ENCODE peak calls at places on chromosomes 4 and X, in ten cellular contexts. One of them, this sample, is unnamed.
A peak's percentile ranks its signal among the peaks of the same experiment; 100 is the strongest.

GRCh38 chr4:122710434-122711308 is 21.8 kb upstream of the BBS12 start:
- DNase-seq in nephron progenitor cell: no peak
- DNase-seq in uterus: no peak
- DNase-seq in dorsolateral prefrontal cortex: no peak
- DNase-seq in activated CD8-positive, alpha-beta T cell treated with anti-CD3 and anti-CD28 coated beads for 36 hours: peak; percentile 54
- DNase-seq in Peyer's patch: no peak
- DNase-seq in ascending aorta: no peak
- DNase-seq in fibroblast of mammary gland: peak; percentile 49
- DNase-seq in GM06990: peak; percentile 36
- DNase-seq in cardiac muscle cell: peak; percentile 24
- DNase-seq in this sample: no peak

GRCh38 chr4:131304686-131305085 is 1844.4 kb upstream of the PCDH10 start:
- DNase-seq in nephron progenitor cell: no peak
- DNase-seq in uterus: no peak
- DNase-seq in dorsolateral prefrontal cortex: no peak
- DNase-seq in activated CD8-positive, alpha-beta T cell treated with anti-CD3 and anti-CD28 coated beads for 36 hours: no peak
- DNase-seq in Peyer's patch: no peak
- DNase-seq in ascending aorta: no peak
- DNase-seq in fibroblast of mammary gland: no peak
- DNase-seq in GM06990: no peak
- DNase-seq in cardiac muscle cell: no peak
- DNase-seq in this sample: no peak

GRCh38 chr4:105058177-105058812 is 88.4 kb upstream of the TET2 start:
- DNase-seq in nephron progenitor cell: no peak
- DNase-seq in uterus: no peak
- DNase-seq in dorsolateral prefrontal cortex: no peak
- DNase-seq in activated CD8-positive, alpha-beta T cell treated with anti-CD3 and anti-CD28 coated beads for 36 hours: no peak
- DNase-seq in Peyer's patch: no peak
- DNase-seq in ascending aorta: no peak
- DNase-seq in fibroblast of mammary gland: peak; percentile 49
- DNase-seq in GM06990: peak; percentile 64
- DNase-seq in cardiac muscle cell: peak; percentile 55
- DNase-seq in this sample: no peak

GRCh38 chr4:154838694-154839093 is 57.6 kb downstream of the RBM46 start:
- DNase-seq in nephron progenitor cell: no peak
- DNase-seq in uterus: no peak
- DNase-seq in dorsolateral prefrontal cortex: no peak
- DNase-seq in activated CD8-positive, alpha-beta T cell treated with anti-CD3 and anti-CD28 coated beads for 36 hours: no peak
- DNase-seq in Peyer's patch: no peak
- DNase-seq in ascending aorta: no peak
- DNase-seq in fibroblast of mammary gland: no peak
- DNase-seq in GM06990: no peak
- DNase-seq in cardiac muscle cell: no peak
- DNase-seq in this sample: no peak

GRCh38 chr4:86959588-86960500 is 25.0 kb downstream of the AFF1 start:
- DNase-seq in nephron progenitor cell: peak; percentile 26
- DNase-seq in uterus: no peak
- DNase-seq in dorsolateral prefrontal cortex: no peak
- DNase-seq in activated CD8-positive, alpha-beta T cell treated with anti-CD3 and anti-CD28 coated beads for 36 hours: no peak
- DNase-seq in Peyer's patch: no peak
- DNase-seq in ascending aorta: no peak
- DNase-seq in fibroblast of mammary gland: no peak
- DNase-seq in GM06990: no peak
- DNase-seq in cardiac muscle cell: no peak
- DNase-seq in this sample: no peak

GRCh38 chrX:150482537-150483217 is 85.7 kb upstream of the MTM1 start:
- DNase-seq in nephron progenitor cell: no peak
- DNase-seq in uterus: no peak
- DNase-seq in dorsolateral prefrontal cortex: no peak
- DNase-seq in activated CD8-positive, alpha-beta T cell treated with anti-CD3 and anti-CD28 coated beads for 36 hours: peak; percentile 77
- DNase-seq in Peyer's patch: no peak
- DNase-seq in ascending aorta: no peak
- DNase-seq in fibroblast of mammary gland: peak; percentile 70
- DNase-seq in GM06990: no peak
- DNase-seq in cardiac muscle cell: peak; percentile 32
- DNase-seq in this sample: no peak

GRCh38 chr4:98232202-98232601 is 29.0 kb upstream of the RAP1GDS1 start:
- DNase-seq in nephron progenitor cell: no peak
- DNase-seq in uterus: no peak
- DNase-seq in dorsolateral prefrontal cortex: no peak
- DNase-seq in activated CD8-positive, alpha-beta T cell treated with anti-CD3 and anti-CD28 coated beads for 36 hours: peak; percentile 7
- DNase-seq in Peyer's patch: no peak
- DNase-seq in ascending aorta: no peak
- DNase-seq in fibroblast of mammary gland: peak; percentile 46
- DNase-seq in GM06990: no peak
- DNase-seq in cardiac muscle cell: peak; percentile 29
- DNase-seq in this sample: no peak

GRCh38 chrX:148556498-148556897 is 56.1 kb downstream of the AFF2 start:
- DNase-seq in nephron progenitor cell: no peak
- DNase-seq in uterus: no peak
- DNase-seq in dorsolateral prefrontal cortex: no peak
- DNase-seq in activated CD8-positive, alpha-beta T cell treated with anti-CD3 and anti-CD28 coated beads for 36 hours: no peak
- DNase-seq in Peyer's patch: no peak
- DNase-seq in ascending aorta: no peak
- DNase-seq in fibroblast of mammary gland: no peak
- DNase-seq in GM06990: no peak
- DNase-seq in cardiac muscle cell: no peak
- DNase-seq in this sample: no peak

GRCh38 chr4:100289530-100289888 is 99.2 kb upstream of the DDIT4L start:
- DNase-seq in nephron progenitor cell: no peak
- DNase-seq in uterus: no peak
- DNase-seq in dorsolateral prefrontal cortex: no peak
- DNase-seq in activated CD8-positive, alpha-beta T cell treated with anti-CD3 and anti-CD28 coated beads for 36 hours: no peak
- DNase-seq in Peyer's patch: no peak
- DNase-seq in ascending aorta: no peak
- DNase-seq in fibroblast of mammary gland: no peak
- DNase-seq in GM06990: no peak
- DNase-seq in cardiac muscle cell: no peak
- DNase-seq in this sample: no peak

GRCh38 chrX:19334945-19335626 is 8.6 kb upstream of the PDHA1 start:
- DNase-seq in nephron progenitor cell: no peak
- DNase-seq in uterus: no peak
- DNase-seq in dorsolateral prefrontal cortex: no peak
- DNase-seq in activated CD8-positive, alpha-beta T cell treated with anti-CD3 and anti-CD28 coated beads for 36 hours: peak; percentile 54
- DNase-seq in Peyer's patch: no peak
- DNase-seq in ascending aorta: no peak
- DNase-seq in fibroblast of mammary gland: peak; percentile 50
- DNase-seq in GM06990: peak; percentile 42
- DNase-seq in cardiac muscle cell: peak; percentile 10
- DNase-seq in this sample: no peak
- TF ChIP-seq CTCF in nephron progenitor cell: peak; percentile 46
- TF ChIP-seq CTCF in uterus: no peak
- TF ChIP-seq CTCF in dorsolateral prefrontal cortex: no peak
- TF ChIP-seq CTCF in activated CD8-positive, alpha-beta T cell treated with anti-CD3 and anti-CD28 coated beads for 36 hours: peak; percentile 53
- TF ChIP-seq CTCF in Peyer's patch: peak; percentile 49
- TF ChIP-seq CTCF in ascending aorta: no peak
- TF ChIP-seq CTCF in fibroblast of mammary gland: peak; percentile 39
- TF ChIP-seq CTCF in GM06990: peak; percentile 74
- TF ChIP-seq CTCF in cardiac muscle cell: peak; percentile 13
- TF ChIP-seq CTCF in this sample: peak; percentile 17

GRCh38 chr4:121324331-121324730 is 56.5 kb downstream of the QRFPR start:
- DNase-seq in nephron progenitor cell: no peak
- DNase-seq in uterus: no peak
- DNase-seq in dorsolateral prefrontal cortex: no peak
- DNase-seq in activated CD8-positive, alpha-beta T cell treated with anti-CD3 and anti-CD28 coated beads for 36 hours: no peak
- DNase-seq in Peyer's patch: no peak
- DNase-seq in ascending aorta: no peak
- DNase-seq in fibroblast of mammary gland: no peak
- DNase-seq in GM06990: no peak
- DNase-seq in cardiac muscle cell: no peak
- DNase-seq in this sample: no peak
- TF ChIP-seq CTCF in nephron progenitor cell: no peak
- TF ChIP-seq CTCF in uterus: no peak
- TF ChIP-seq CTCF in dorsolateral prefrontal cortex: no peak
- TF ChIP-seq CTCF in activated CD8-positive, alpha-beta T cell treated with anti-CD3 and anti-CD28 coated beads for 36 hours: no peak
- TF ChIP-seq CTCF in Peyer's patch: no peak
- TF ChIP-seq CTCF in ascending aorta: no peak
- TF ChIP-seq CTCF in fibroblast of mammary gland: no peak
- TF ChIP-seq CTCF in GM06990: no peak
- TF ChIP-seq CTCF in cardiac muscle cell: no peak
- TF ChIP-seq CTCF in this sample: no peak

DNA sequence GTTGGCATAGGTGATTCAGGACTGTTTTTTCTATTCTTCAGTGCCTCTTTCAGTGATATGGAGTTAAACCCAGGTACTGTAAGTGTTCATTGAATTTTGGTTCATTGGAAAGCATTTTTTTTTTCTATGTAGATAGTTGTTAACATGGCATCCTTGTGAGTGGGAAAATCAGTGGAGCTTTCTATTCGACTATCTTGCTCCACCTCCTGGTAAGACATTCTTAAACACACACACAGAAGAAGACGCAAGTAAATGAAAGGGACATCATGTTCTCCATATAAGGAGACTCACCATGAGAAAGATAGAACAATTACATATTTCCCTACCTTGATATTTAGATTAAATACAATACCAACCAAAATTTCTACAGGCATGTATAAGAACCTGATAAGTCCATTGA is 598.5 kb upstream of the SPANXN1 start:
- DNase-seq in nephron progenitor cell: no peak
- DNase-seq in uterus: no peak
- DNase-seq in dorsolateral prefrontal cortex: no peak
- DNase-seq in activated CD8-positive, alpha-beta T cell treated with anti-CD3 and anti-CD28 coated beads for 36 hours: no peak
- DNase-seq in Peyer's patch: no peak
- DNase-seq in ascending aorta: no peak
- DNase-seq in fibroblast of mammary gland: no peak
- DNase-seq in GM06990: no peak
- DNase-seq in cardiac muscle cell: no peak
- DNase-seq in this sample: no peak
- TF ChIP-seq CTCF in nephron progenitor cell: no peak
- TF ChIP-seq CTCF in uterus: no peak
- TF ChIP-seq CTCF in dorsolateral prefrontal cortex: no peak
- TF ChIP-seq CTCF in activated CD8-positive, alpha-beta T cell treated with anti-CD3 and anti-CD28 coated beads for 36 hours: no peak
- TF ChIP-seq CTCF in Peyer's patch: no peak
- TF ChIP-seq CTCF in ascending aorta: no peak
- TF ChIP-seq CTCF in fibroblast of mammary gland: no peak
- TF ChIP-seq CTCF in GM06990: no peak
- TF ChIP-seq CTCF in cardiac muscle cell: no peak
- TF ChIP-seq CTCF in this sample: no peak

GRCh38 chrX:17983389-17983788 is 122.3 kb upstream of the RAI2 start:
- DNase-seq in nephron progenitor cell: no peak
- DNase-seq in uterus: no peak
- DNase-seq in dorsolateral prefrontal cortex: no peak
- DNase-seq in activated CD8-positive, alpha-beta T cell treated with anti-CD3 and anti-CD28 coated beads for 36 hours: no peak
- DNase-seq in Peyer's patch: no peak
- DNase-seq in ascending aorta: no peak
- DNase-seq in fibroblast of mammary gland: no peak
- DNase-seq in GM06990: no peak
- DNase-seq in cardiac muscle cell: no peak
- DNase-seq in this sample: no peak
- TF ChIP-seq CTCF in nephron progenitor cell: no peak
- TF ChIP-seq CTCF in uterus: no peak
- TF ChIP-seq CTCF in dorsolateral prefrontal cortex: no peak
- TF ChIP-seq CTCF in activated CD8-positive, alpha-beta T cell treated with anti-CD3 and anti-CD28 coated beads for 36 hours: no peak
- TF ChIP-seq CTCF in Peyer's patch: no peak
- TF ChIP-seq CTCF in ascending aorta: no peak
- TF ChIP-seq CTCF in fibroblast of mammary gland: no peak
- TF ChIP-seq CTCF in GM06990: no peak
- TF ChIP-seq CTCF in cardiac muscle cell: no peak
- TF ChIP-seq CTCF in this sample: no peak

GRCh38 chr4:31692407-31692940 is 972.3 kb downstream of the PCDH7 start:
- DNase-seq in nephron progenitor cell: no peak
- DNase-seq in uterus: no peak
- DNase-seq in dorsolateral prefrontal cortex: no peak
- DNase-seq in activated CD8-positive, alpha-beta T cell treated with anti-CD3 and anti-CD28 coated beads for 36 hours: no peak
- DNase-seq in Peyer's patch: no peak
- DNase-seq in ascending aorta: no peak
- DNase-seq in fibroblast of mammary gland: no peak
- DNase-seq in GM06990: no peak
- DNase-seq in cardiac muscle cell: peak; percentile 9
- DNase-seq in this sample: no peak
- TF ChIP-seq CTCF in nephron progenitor cell: no peak
- TF ChIP-seq CTCF in uterus: no peak
- TF ChIP-seq CTCF in dorsolateral prefrontal cortex: no peak
- TF ChIP-seq CTCF in activated CD8-positive, alpha-beta T cell treated with anti-CD3 and anti-CD28 coated beads for 36 hours: no peak
- TF ChIP-seq CTCF in Peyer's patch: no peak
- TF ChIP-seq CTCF in ascending aorta: peak; percentile 5
- TF ChIP-seq CTCF in fibroblast of mammary gland: peak; percentile 7
- TF ChIP-seq CTCF in GM06990: no peak
- TF ChIP-seq CTCF in cardiac muscle cell: peak; percentile 24
- TF ChIP-seq CTCF in this sample: peak; percentile 11

DNA sequence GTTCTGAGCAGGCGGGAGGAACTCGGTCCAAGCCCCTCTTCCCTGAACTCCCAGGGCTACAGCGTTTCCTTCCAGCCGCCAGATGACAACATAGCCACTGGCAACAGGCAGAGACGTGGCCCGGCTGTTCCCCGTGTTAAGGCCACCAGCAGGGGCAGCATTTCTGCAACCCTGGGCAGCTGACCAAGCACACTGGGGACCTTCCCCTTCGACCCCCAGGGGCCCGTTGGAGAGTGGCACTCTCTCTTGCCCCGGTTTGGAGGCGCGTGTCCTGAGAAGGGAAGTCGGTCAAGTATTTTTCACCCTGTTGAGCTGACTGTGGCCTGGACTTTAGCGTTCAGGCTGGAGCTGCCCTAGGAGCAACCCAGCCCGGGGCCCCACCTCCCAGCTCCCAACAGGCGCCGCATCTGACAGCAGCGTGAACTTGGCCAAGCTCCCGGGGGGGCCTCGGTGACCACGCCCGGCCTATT is 37.6 kb downstream of the ZBTB49 start:
- DNase-seq in nephron progenitor cell: peak; percentile 43
- DNase-seq in uterus: no peak
- DNase-seq in dorsolateral prefrontal cortex: peak; percentile 39
- DNase-seq in activated CD8-positive, alpha-beta T cell treated with anti-CD3 and anti-CD28 coated beads for 36 hours: no peak
- DNase-seq in Peyer's patch: peak; percentile 42
- DNase-seq in ascending aorta: peak; percentile 50
- DNase-seq in fibroblast of mammary gland: peak; percentile 18
- DNase-seq in GM06990: no peak
- DNase-seq in cardiac muscle cell: peak; percentile 73
- DNase-seq in this sample: no peak
- TF ChIP-seq CTCF in nephron progenitor cell: peak; percentile 36
- TF ChIP-seq CTCF in uterus: no peak
- TF ChIP-seq CTCF in dorsolateral prefrontal cortex: no peak
- TF ChIP-seq CTCF in activated CD8-positive, alpha-beta T cell treated with anti-CD3 and anti-CD28 coated beads for 36 hours: no peak
- TF ChIP-seq CTCF in Peyer's patch: peak; percentile 7
- TF ChIP-seq CTCF in ascending aorta: no peak
- TF ChIP-seq CTCF in fibroblast of mammary gland: peak; percentile 34
- TF ChIP-seq CTCF in GM06990: peak; percentile 39
- TF ChIP-seq CTCF in cardiac muscle cell: peak; percentile 71
- TF ChIP-seq CTCF in this sample: peak; percentile 2

DNA sequence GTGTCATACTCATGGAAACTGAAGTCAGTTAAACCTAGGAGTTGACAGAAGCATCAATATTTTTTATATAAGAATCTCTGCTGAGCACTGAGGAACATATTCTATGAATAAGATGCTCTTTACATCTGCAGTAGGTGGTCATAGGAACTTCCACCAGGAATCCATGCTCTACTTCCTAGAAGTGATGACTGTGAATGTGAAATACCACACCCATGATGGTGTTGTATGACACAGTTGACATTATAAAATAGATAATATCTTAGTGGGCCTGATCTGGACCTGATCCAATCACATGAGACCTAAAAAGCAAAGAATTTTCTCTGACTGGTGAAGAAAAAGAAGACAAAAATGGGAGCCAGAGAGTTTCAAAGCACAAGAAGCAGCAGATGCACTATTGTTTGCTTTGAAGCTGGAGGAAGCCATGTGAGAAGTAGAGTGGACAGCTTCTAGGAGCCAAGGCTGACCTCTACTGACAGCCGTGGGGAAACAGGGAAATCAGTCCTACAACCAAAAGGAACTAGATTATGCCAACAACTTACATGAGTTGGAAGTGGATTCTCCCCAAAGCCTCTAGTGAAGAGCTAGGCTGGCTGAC is 68.6 kb upstream of the HS3ST1 start:
- DNase-seq in nephron progenitor cell: no peak
- DNase-seq in uterus: no peak
- DNase-seq in dorsolateral prefrontal cortex: no peak
- DNase-seq in activated CD8-positive, alpha-beta T cell treated with anti-CD3 and anti-CD28 coated beads for 36 hours: no peak
- DNase-seq in Peyer's patch: peak; percentile 48
- DNase-seq in ascending aorta: no peak
- DNase-seq in fibroblast of mammary gland: no peak
- DNase-seq in GM06990: no peak
- DNase-seq in cardiac muscle cell: no peak
- DNase-seq in this sample: no peak
- TF ChIP-seq CTCF in nephron progenitor cell: no peak
- TF ChIP-seq CTCF in uterus: no peak
- TF ChIP-seq CTCF in dorsolateral prefrontal cortex: no peak
- TF ChIP-seq CTCF in activated CD8-positive, alpha-beta T cell treated with anti-CD3 and anti-CD28 coated beads for 36 hours: no peak
- TF ChIP-seq CTCF in Peyer's patch: peak; percentile 10
- TF ChIP-seq CTCF in ascending aorta: no peak
- TF ChIP-seq CTCF in fibroblast of mammary gland: no peak
- TF ChIP-seq CTCF in GM06990: no peak
- TF ChIP-seq CTCF in cardiac muscle cell: no peak
- TF ChIP-seq CTCF in this sample: no peak

This sample was measured in D721Med.